ENCODE peak calls at places on chromosomes 11 and 22, in five cellular contexts. One of them, this sample, is unnamed.
A peak's percentile ranks its signal among the peaks of the same experiment; 100 is the strongest.

GRCh38 chr11:36431429-36432092 is 78.5 kb downstream of the TRAF6 start:
- DNase-seq in K562: peak; percentile 32
- DNase-seq in SK-N-SH: no peak
- DNase-seq in HepG2: peak; percentile 39
- DNase-seq in GM12878: no peak
- DNase-seq in this sample: peak; percentile 84

GRCh38 chr22:38230108-38230825 is 28.5 kb downstream of the MAFF start:
- DNase-seq in K562: no peak
- DNase-seq in SK-N-SH: no peak
- DNase-seq in HepG2: peak; percentile 20
- DNase-seq in GM12878: no peak
- DNase-seq in this sample: no peak

GRCh38 chr11:69479591-69480271 is 1.7 kb upstream of the LINC01488 start:
- DNase-seq in K562: no peak
- DNase-seq in SK-N-SH: no peak
- DNase-seq in HepG2: no peak
- DNase-seq in GM12878: no peak
- DNase-seq in this sample: no peak

GRCh38 chr22:31302021-31302420 is 9.7 kb upstream of the PIK3IP1 start:
- DNase-seq in K562: no peak
- DNase-seq in SK-N-SH: no peak
- DNase-seq in HepG2: no peak
- DNase-seq in GM12878: no peak
- DNase-seq in this sample: no peak

GRCh38 chr11:34206598-34207300 is 101.3 kb downstream of the NAT10 start:
- DNase-seq in K562: no peak
- DNase-seq in SK-N-SH: peak; percentile 59
- DNase-seq in HepG2: no peak
- DNase-seq in GM12878: no peak
- DNase-seq in this sample: no peak

GRCh38 chr11:120384476-120384875 is 48.3 kb downstream of the ARHGEF12 start:
- DNase-seq in K562: no peak
- DNase-seq in SK-N-SH: peak; percentile 69
- DNase-seq in HepG2: no peak
- DNase-seq in GM12878: no peak
- DNase-seq in this sample: no peak

GRCh38 chr11:91947215-91947614 is 277.4 kb upstream of the FAT3 start:
- DNase-seq in K562: no peak
- DNase-seq in SK-N-SH: no peak
- DNase-seq in HepG2: no peak
- DNase-seq in GM12878: no peak
- DNase-seq in this sample: no peak

GRCh38 chr22:28051787-28052356 is 132.8 kb upstream of the PITPNB start:
- DNase-seq in K562: peak; percentile 41
- DNase-seq in SK-N-SH: peak; percentile 44
- DNase-seq in HepG2: peak; percentile 43
- DNase-seq in GM12878: no peak
- DNase-seq in this sample: peak; percentile 29

GRCh38 chr22:42519544-42520237 is at the start of gene RRP7A:
- DNase-seq in K562: peak; percentile 72
- DNase-seq in SK-N-SH: peak; percentile 82
- DNase-seq in HepG2: peak; percentile 48
- DNase-seq in GM12878: no peak
- DNase-seq in this sample: no peak

DNA sequence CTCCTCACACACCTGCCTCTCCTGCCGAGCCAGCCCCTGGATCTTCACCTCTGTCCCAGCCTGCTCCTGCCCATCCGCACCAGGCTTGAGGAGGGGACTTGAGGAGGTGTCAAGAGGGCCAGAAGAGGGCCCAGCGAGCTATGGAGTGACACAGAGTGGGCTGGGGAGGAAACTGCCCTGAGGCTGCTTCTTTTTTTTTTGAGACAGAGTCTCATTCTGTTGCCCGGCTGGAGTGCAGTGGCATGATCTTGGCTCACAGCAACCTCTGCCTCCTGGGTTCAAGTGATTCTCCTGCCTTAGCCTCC is 21.9 kb upstream of the CDON start:
- DNase-seq in K562: no peak
- DNase-seq in SK-N-SH: no peak
- DNase-seq in HepG2: no peak
- DNase-seq in GM12878: no peak
- DNase-seq in this sample: no peak
- TF ChIP-seq ZBTB33 in K562: no peak
- TF ChIP-seq ZBTB33 in SK-N-SH: no peak
- TF ChIP-seq ZBTB33 in HepG2: no peak
- TF ChIP-seq ZBTB33 in GM12878: no peak
- TF ChIP-seq ZBTB33 in this sample: no peak

GRCh38 chr11:11608783-11609232 is 13.0 kb downstream of the GALNT18 start:
- DNase-seq in K562: no peak
- DNase-seq in SK-N-SH: peak; percentile 28
- DNase-seq in HepG2: no peak
- DNase-seq in GM12878: no peak
- DNase-seq in this sample: no peak
- TF ChIP-seq ZBTB33 in K562: no peak
- TF ChIP-seq ZBTB33 in SK-N-SH: no peak
- TF ChIP-seq ZBTB33 in HepG2: no peak
- TF ChIP-seq ZBTB33 in GM12878: no peak
- TF ChIP-seq ZBTB33 in this sample: no peak

GRCh38 chr11:122205036-122205435 is 89.0 kb upstream of the BLID start:
- DNase-seq in K562: no peak
- DNase-seq in SK-N-SH: no peak
- DNase-seq in HepG2: no peak
- DNase-seq in GM12878: no peak
- DNase-seq in this sample: no peak
- TF ChIP-seq ZBTB33 in K562: no peak
- TF ChIP-seq ZBTB33 in SK-N-SH: no peak
- TF ChIP-seq ZBTB33 in HepG2: no peak
- TF ChIP-seq ZBTB33 in GM12878: no peak
- TF ChIP-seq ZBTB33 in this sample: no peak

GRCh38 chr22:24134090-24134846 is 47.0 kb upstream of the SUSD2 start:
- DNase-seq in K562: no peak
- DNase-seq in SK-N-SH: no peak
- DNase-seq in HepG2: no peak
- DNase-seq in GM12878: no peak
- DNase-seq in this sample: no peak
- TF ChIP-seq ZBTB33 in K562: no peak
- TF ChIP-seq ZBTB33 in SK-N-SH: no peak
- TF ChIP-seq ZBTB33 in HepG2: no peak
- TF ChIP-seq ZBTB33 in GM12878: no peak
- TF ChIP-seq ZBTB33 in this sample: no peak

DNA sequence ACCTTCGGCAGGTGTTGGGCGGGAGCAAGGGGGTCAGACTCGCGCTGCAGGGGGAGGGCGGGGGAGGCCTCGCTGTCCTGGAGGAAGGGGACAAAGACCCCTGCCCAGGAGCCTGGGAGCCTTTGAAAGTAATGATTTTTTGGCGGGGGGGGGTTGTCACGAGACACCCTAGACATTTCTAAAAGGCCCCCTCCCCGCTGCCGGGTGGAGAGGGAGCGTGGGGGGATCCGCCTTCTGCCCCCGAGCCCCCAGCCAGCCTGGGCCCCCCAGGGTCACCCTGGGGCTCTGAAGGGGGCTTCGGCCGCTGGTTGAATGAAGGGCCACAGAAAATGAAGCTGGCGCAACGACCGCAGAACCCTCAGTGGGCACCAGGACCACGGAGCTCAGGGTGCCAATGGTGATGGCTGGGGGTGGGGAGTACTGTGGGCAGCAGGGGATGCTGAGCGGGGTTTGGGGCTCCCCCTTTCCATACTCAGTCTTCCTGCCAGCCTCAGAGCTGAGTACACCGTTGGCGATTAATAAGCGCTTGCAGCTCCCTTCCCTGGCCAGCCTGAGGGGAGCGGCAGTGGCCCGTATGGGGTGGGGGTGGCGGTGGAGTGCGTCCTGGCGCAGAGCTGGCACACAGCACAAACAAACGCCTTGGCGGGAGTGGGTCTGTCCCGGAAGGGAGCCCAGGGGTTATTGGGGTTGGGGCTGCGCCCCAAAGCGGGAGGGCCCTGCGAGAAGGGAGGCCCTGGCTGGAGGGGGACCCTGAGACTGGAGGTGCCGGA is 1.2 kb upstream of the DUSP8 start:
- DNase-seq in K562: peak; percentile 21
- DNase-seq in SK-N-SH: peak; percentile 58
- DNase-seq in HepG2: no peak
- DNase-seq in GM12878: no peak
- DNase-seq in this sample: no peak
- TF ChIP-seq ZBTB33 in K562: no peak
- TF ChIP-seq ZBTB33 in SK-N-SH: no peak
- TF ChIP-seq ZBTB33 in HepG2: no peak
- TF ChIP-seq ZBTB33 in GM12878: no peak
- TF ChIP-seq ZBTB33 in this sample: no peak

This sample was measured in HCT116.